ENCODE peak calls at places on chromosomes 2 and 18, in four cellular contexts. Q, I, H and L are unnamed samples.

GRCh38 chr2:98608962-98609604 is 694 bp downstream of the UNC50 start:
- DNase-seq in I (no peak), Q (peak; percentile 7), H (peak; percentile 64), L (peak; percentile 30)

GRCh38 chr2:222733846-222734689 is 62.6 kb downstream of the MOGAT1 start:
- DNase-seq in H (no peak), I (no peak), Q (no peak), L (peak; percentile 35)

GRCh38 chr2:8158714-8159113 is 523.1 kb upstream of the ID2 start:
- DNase-seq in H (no peak), Q (no peak), I (no peak), L (no peak)

GRCh38 chr2:235496239-235496621 is 2.4 kb downstream of the AGAP1 start:
- DNase-seq in I (no peak), H (no peak), Q (peak; percentile 48), L (no peak)

GRCh38 chr2:173205375-173205774 is 129.7 kb downstream of the MAP3K20 start:
- DNase-seq in I (no peak), H (no peak), Q (no peak), L (no peak)

GRCh38 chr2:85167479-85167878 is 34.3 kb downstream of the TCF7L1 start:
- DNase-seq in I (no peak), Q (no peak), H (no peak), L (no peak)

GRCh38 chr2:128302744-128303067 is 16.0 kb downstream of the HS6ST1 start:
- DNase-seq in H (no peak), I (no peak), Q (no peak), L (no peak)

GRCh38 chr18:73784853-73785252 is 362.8 kb downstream of the FBXO15 start:
- DNase-seq in H (no peak), I (no peak), Q (no peak), L (no peak)

GRCh38 chr2:207163053-207163814 is 2.5 kb downstream of the KLF7 start:
- DNase-seq in I (no peak), Q (peak; percentile 91), H (peak; percentile 60), L (peak; percentile 96)

GRCh38 chr2:229273384-229274338 is 2.6 kb upstream of the PID1 start:
- DNase-seq in I (peak; percentile 7), H (peak; percentile 91), Q (peak; percentile 85), L (peak; percentile 66)